ENCODE peak calls at places on chromosomes 5 and 9, in seven cellular contexts. W is foreskin fibroblast, T is H9, Y is stomach, M is psoas muscle, R is nephron progenitor cell, E is left lung. A is an unnamed sample.

GRCh38 chr9:89655990-89656657 is 51.3 kb downstream of the GADD45G start:
- DNase-seq in Y (no peak), M (peak), R (no peak), W (no peak), T (no peak), E (no peak), A (no peak)

GRCh38 chr5:178777557-178777956 is 47.1 kb upstream of the ZNF354A start:
- DNase-seq in W (no peak), Y (no peak), M (no peak), T (no peak), E (peak), R (no peak), A (no peak)

GRCh38 chr9:79700607-79701330 is 129.0 kb downstream of the TLE4 start:
- DNase-seq in T (no peak), M (no peak), Y (no peak), E (no peak), R (no peak), W (no peak), A (no peak)

GRCh38 chr9:74773886-74774479 is 113.7 kb downstream of the TRPM6 start:
- DNase-seq in Y (peak), M (peak), E (peak), W (peak), R (peak), T (peak), A (peak)

GRCh38 chr5:175092691-175093090 is 351.3 kb downstream of the DRD1 start:
- DNase-seq in T (no peak), E (no peak), R (no peak), Y (no peak), W (no peak), M (no peak), A (no peak)

GRCh38 chr9:132752877-132753592 is 82.8 kb downstream of the GTF3C4 start:
- DNase-seq in R (no peak), Y (peak), E (peak), W (no peak), T (no peak), M (no peak), A (no peak)

GRCh38 chr9:35993976-35994720 is 36.2 kb upstream of the OR2S2 start:
- DNase-seq in E (no peak), R (no peak), Y (no peak), W (peak), M (no peak), T (no peak), A (no peak)

GRCh38 chr9:447230-448025 is 232.8 kb downstream of the DOCK8 start:
- DNase-seq in E (no peak), W (no peak), R (no peak), M (no peak), T (no peak), Y (no peak), A (peak)

GRCh38 chr5:24606974-24607373 is 37.8 kb downstream of the CDH10 start:
- DNase-seq in E (no peak), M (no peak), Y (no peak), R (no peak), T (no peak), W (no peak), A (no peak)

GRCh38 chr5:54616031-54616430 is 98.5 kb downstream of the SNX18 start:
- DNase-seq in W (peak), E (peak), T (no peak), Y (peak), M (no peak), R (no peak), A (no peak)

GRCh38 chr5:135061001-135061400 is 27.0 kb upstream of the PITX1 start:
- DNase-seq in M (peak), T (no peak), Y (no peak), W (no peak), E (no peak), R (no peak), A (no peak)

GRCh38 chr9:122797316-122798033 is 2.4 kb upstream of the OR1K1 start:
- DNase-seq in T (no peak), M (no peak), E (no peak), Y (no peak), R (no peak), W (no peak), A (no peak)

GRCh38 chr5:6812800-6813731 is 99.8 kb downstream of the TENT4A start:
- DNase-seq in R (no peak), Y (peak), W (peak), M (no peak), E (no peak), T (no peak), A (no peak)

GRCh38 chr5:180470966-180471582 is 23.1 kb upstream of the CNOT6 start:
- DNase-seq in T (peak), E (peak), Y (peak), W (peak), M (no peak), R (peak), A (no peak)

GRCh38 chr5:55459572-55459971 is 75.2 kb downstream of the PLPP1 start:
- DNase-seq in Y (no peak), R (no peak), T (no peak), W (no peak), E (no peak), M (no peak), A (no peak)

GRCh38 chr9:124133752-124134151 is 122.2 kb downstream of the LHX2 start:
- DNase-seq in W (peak), Y (peak), R (peak), M (no peak), E (peak), T (peak), A (no peak)
- TF ChIP-seq CTCF in W (peak), Y (peak), R (no peak), M (no peak), E (no peak), T (peak), A (peak)

GRCh38 chr5:118984602-118985001 is 3.7 kb downstream of the DTWD2 start:
- DNase-seq in M (no peak), Y (no peak), R (no peak), E (no peak), T (no peak), W (peak), A (peak)
- TF ChIP-seq CTCF in M (no peak), Y (no peak), R (no peak), E (no peak), T (no peak), W (no peak), A (no peak)

GRCh38 chr5:52989781-52990530 is 804 bp downstream of the ITGA2 start:
- DNase-seq in M (peak), E (peak), Y (peak), W (peak), T (peak), R (peak), A (no peak)
- TF ChIP-seq CTCF in M (peak), E (no peak), Y (no peak), W (peak), T (peak), R (no peak), A (peak)

GRCh38 chr5:65925601-65926275 is 637 bp upstream of the ERBIN start:
- DNase-seq in M (peak), E (peak), T (peak), W (peak), R (peak), Y (peak), A (peak)
- TF ChIP-seq CTCF in M (peak), E (peak), T (peak), W (peak), R (no peak), Y (no peak), A (peak)

GRCh38 chr5:111401906-111402305 is 110.4 kb downstream of the STARD4 start:
- DNase-seq in E (no peak), R (no peak), W (no peak), M (no peak), Y (no peak), T (no peak), A (no peak)
- TF ChIP-seq CTCF in E (no peak), R (no peak), W (no peak), M (no peak), Y (no peak), T (no peak), A (no peak)

GRCh38 chr9:114590328-114590727 is 2.8 kb downstream of the ATP6V1G1 start:
- DNase-seq in W (no peak), E (no peak), T (no peak), R (no peak), M (no peak), Y (no peak), A (no peak)
- TF ChIP-seq CTCF in W (no peak), E (no peak), T (no peak), R (no peak), M (no peak), Y (no peak), A (no peak)

GRCh38 chr5:16934123-16934522 is 2.0 kb downstream of the MYO10 start:
- DNase-seq in Y (peak), W (peak), R (peak), E (peak), M (peak), T (peak), A (no peak)
- TF ChIP-seq CTCF in Y (peak), W (peak), R (peak), E (peak), M (peak), T (peak), A (peak)

DNA sequence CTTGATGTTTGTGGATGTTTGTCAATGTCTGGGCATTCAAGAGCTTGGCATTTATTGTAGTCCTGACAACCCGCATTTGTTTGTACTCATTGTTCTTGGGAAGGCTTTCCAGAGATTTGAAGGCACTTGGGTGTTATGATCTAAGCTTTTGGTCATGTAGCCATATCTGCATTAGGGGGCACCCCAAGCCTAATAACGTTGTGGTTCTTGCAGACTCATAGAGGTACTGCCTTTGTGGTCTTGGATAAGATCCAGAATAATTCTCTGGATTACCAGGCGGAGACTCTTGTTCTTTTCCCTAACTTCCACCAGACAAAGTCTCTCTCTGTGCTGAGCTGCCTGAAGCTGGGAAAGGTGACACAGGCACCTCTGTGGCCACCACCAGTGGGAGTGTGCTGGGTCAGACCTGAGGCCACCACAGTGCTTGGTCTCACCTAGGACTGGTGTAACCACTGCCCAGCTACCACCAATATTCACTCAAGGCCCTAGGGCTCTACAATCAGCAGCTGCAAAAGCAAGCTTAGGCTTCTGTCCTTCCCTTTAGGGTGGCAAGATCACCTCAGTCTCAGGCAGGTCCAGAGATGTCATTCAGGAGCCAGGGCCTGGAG is 144.4 kb upstream of the TAS2R1 start:
- DNase-seq in W (peak), E (no peak), R (no peak), Y (no peak), T (no peak), M (no peak), A (no peak)
- TF ChIP-seq CTCF in W (peak), E (no peak), R (no peak), Y (no peak), T (peak), M (no peak), A (peak)